ENCODE peak calls at places on chromosome 15, in nine cellular contexts. U is stimulated activated naive CD8-positive, alpha-beta T cell treated with anti-CD3 and anti-CD28 coated beads, Interleukin-15, Interleukin-2, amounts not matched to agents 100 U/mL and 50 U/mL, for 24 hours; P is activated T-helper 17 cell treated with anti-CD3 and anti-CD28 coated beads, Interleukin-2, amount 50 U/mL, for 72 hours; I is heart left ventricle; M is activated naive CD4-positive, alpha-beta T cell treated with anti-CD3 and anti-CD28 coated beads, Interleukin-2, amount 50 U/mL, for 72 hours; Q is naive thymus-derived CD8-positive, alpha-beta T cell; X is gastrocnemius medialis; C is DND-41; D is Panc1. A is an unnamed sample.

GRCh38 chr15:36817776-36818175 is 238.3 kb downstream of the CDIN1 start:
- ATAC-seq in U (no peak), P (no peak), I (no peak), M (no peak), Q (no peak), X (no peak), C (no peak), D (no peak), A (no peak)

GRCh38 chr15:100163961-100164360 is 177.8 kb downstream of the ADAMTS17 start:
- ATAC-seq in U (no peak), P (no peak), I (no peak), M (no peak), Q (no peak), X (no peak), C (no peak), D (no peak), A (no peak)

GRCh38 chr15:68583936-68584703 is 5.3 kb downstream of the CORO2B start:
- ATAC-seq in U (no peak), P (no peak), I (no peak), M (no peak), Q (no peak), X (no peak), C (no peak), D (no peak), A (no peak)

GRCh38 chr15:42803436-42803835 is 66.5 kb upstream of the CDAN1 start:
- ATAC-seq in U (no peak), P (no peak), I (no peak), M (no peak), Q (no peak), X (no peak), C (no peak), D (no peak), A (no peak)

GRCh38 chr15:90126022-90126421 is 23.8 kb upstream of the IDH2 start:
- ATAC-seq in U (no peak), P (no peak), I (no peak), M (no peak), Q (no peak), X (no peak), C (no peak), D (no peak), A (no peak)

GRCh38 chr15:74140445-74140761 is 10.0 kb downstream of the ISLR2 start:
- ATAC-seq in U (no peak), P (no peak), I (no peak), M (no peak), Q (no peak), X (no peak), C (no peak), D (no peak), A (no peak)

GRCh38 chr15:90301901-90302300 is 36.4 kb downstream of the NGRN start:
- ATAC-seq in U (no peak), P (no peak), I (peak), M (no peak), Q (no peak), X (no peak), C (no peak), D (no peak), A (no peak)

GRCh38 chr15:28876131-28876844 is 9.5 kb upstream of the APBA2 start:
- ATAC-seq in U (no peak), P (no peak), I (no peak), M (no peak), Q (peak), X (no peak), C (no peak), D (no peak), A (no peak)

GRCh38 chr15:78070049-78070698 is 7.3 kb downstream of the TBC1D2B start:
- ATAC-seq in U (peak), P (peak), I (peak), M (peak), Q (peak), X (no peak), C (peak), D (no peak), A (no peak)

GRCh38 chr15:29669823-29670222 is 152.4 kb downstream of the TJP1 start:
- ATAC-seq in U (no peak), P (no peak), I (no peak), M (no peak), Q (no peak), X (no peak), C (no peak), D (no peak), A (no peak)

GRCh38 chr15:29432191-29433049 is 162.8 kb upstream of the NSMCE3 start:
- ATAC-seq in U (no peak), P (no peak), I (no peak), M (no peak), Q (no peak), X (no peak), C (no peak), D (no peak), A (no peak)

GRCh38 chr15:100060276-100060926 is 281.4 kb downstream of the ADAMTS17 start:
- ATAC-seq in U (no peak), P (no peak), I (peak), M (no peak), Q (no peak), X (peak), C (no peak), D (no peak), A (peak)

GRCh38 chr15:44788748-44789147 is 52.4 kb downstream of the TRIM69 start:
- ATAC-seq in U (peak), P (peak), I (no peak), M (peak), Q (no peak), X (no peak), C (peak), D (no peak), A (no peak)

GRCh38 chr15:52806284-52806655 is 16.1 kb upstream of the ONECUT1 start:
- ATAC-seq in U (no peak), P (no peak), I (no peak), M (no peak), Q (no peak), X (no peak), C (no peak), D (no peak), A (no peak)

GRCh38 chr15:73727330-73728018 is 25.7 kb downstream of the INSYN1 start:
- ATAC-seq in U (no peak), P (no peak), I (peak), M (no peak), Q (no peak), X (no peak), C (no peak), D (no peak), A (no peak)

GRCh38 chr15:72340366-72340765 is 20.4 kb upstream of the CELF6 start:
- ATAC-seq in U (no peak), P (no peak), I (no peak), M (no peak), Q (no peak), X (no peak), C (no peak), D (no peak), A (no peak)

GRCh38 chr15:83210619-83211018 is 3.0 kb upstream of the HDGFL3 start:
- ATAC-seq in U (no peak), P (peak), I (no peak), M (no peak), Q (no peak), X (no peak), C (no peak), D (no peak), A (no peak)

GRCh38 chr15:36529296-36530011 is 50.0 kb upstream of the CDIN1 start:
- ATAC-seq in U (no peak), P (no peak), I (no peak), M (no peak), Q (no peak), X (no peak), C (no peak), D (no peak), A (no peak)

GRCh38 chr15:56984681-56985515 is 66.5 kb downstream of the TCF12 start:
- ATAC-seq in U (peak), P (peak), I (peak), M (peak), Q (no peak), X (no peak), C (no peak), D (no peak), A (no peak)

GRCh38 chr15:26758079-26758478 is 14.8 kb downstream of the GABRB3 start:
- ATAC-seq in U (no peak), P (no peak), I (no peak), M (no peak), Q (no peak), X (no peak), C (no peak), D (no peak), A (no peak)

GRCh38 chr15:80010131-80010673 is 39.2 kb upstream of the BCL2A1 start:
- ATAC-seq in U (no peak), P (peak), I (no peak), M (no peak), Q (no peak), X (no peak), C (no peak), D (no peak), A (no peak)

GRCh38 chr15:59346951-59347350 is 25.7 kb downstream of the MYO1E start:
- ATAC-seq in U (no peak), P (no peak), I (no peak), M (no peak), Q (no peak), X (no peak), C (no peak), D (no peak), A (no peak)